ENCODE peak calls at places on chromosome 19, in eight cellular contexts. One of them, this sample, is unnamed.

GRCh38 chr19:9936151-9937000 is at the start of gene OLFM2:
- DNase-seq in AG08395: no peak
- DNase-seq in activated CD8-positive, alpha-beta memory T cell treated with anti-CD3 and anti-CD28 coated beads for 1 hour: no peak
- DNase-seq in prostate gland: no peak
- DNase-seq in RPMI8226: no peak
- DNase-seq in tibial artery: no peak
- DNase-seq in thoracic aorta: no peak
- DNase-seq in non-pigmented ciliary epithelial cell: no peak
- DNase-seq in this sample: peak; percentile 58

GRCh38 chr19:21046489-21046888 is 26.0 kb downstream of the ZNF430 start:
- DNase-seq in prostate gland: no peak
- DNase-seq in non-pigmented ciliary epithelial cell: no peak
- DNase-seq in AG08395: no peak
- DNase-seq in RPMI8226: no peak
- DNase-seq in thoracic aorta: no peak
- DNase-seq in tibial artery: no peak
- DNase-seq in activated CD8-positive, alpha-beta memory T cell treated with anti-CD3 and anti-CD28 coated beads for 1 hour: no peak
- DNase-seq in this sample: no peak

GRCh38 chr19:19268453-19269385 is 4.4 kb downstream of the TM6SF2 start:
- DNase-seq in RPMI8226: no peak
- DNase-seq in thoracic aorta: no peak
- DNase-seq in activated CD8-positive, alpha-beta memory T cell treated with anti-CD3 and anti-CD28 coated beads for 1 hour: no peak
- DNase-seq in tibial artery: no peak
- DNase-seq in non-pigmented ciliary epithelial cell: no peak
- DNase-seq in prostate gland: no peak
- DNase-seq in AG08395: no peak
- DNase-seq in this sample: no peak

GRCh38 chr19:27746691-27747380 is 1466.1 kb downstream of the UQCRFS1 start:
- DNase-seq in non-pigmented ciliary epithelial cell: no peak
- DNase-seq in RPMI8226: peak; percentile 10
- DNase-seq in AG08395: peak; percentile 41
- DNase-seq in activated CD8-positive, alpha-beta memory T cell treated with anti-CD3 and anti-CD28 coated beads for 1 hour: no peak
- DNase-seq in tibial artery: peak; percentile 19
- DNase-seq in thoracic aorta: no peak
- DNase-seq in prostate gland: peak; percentile 34
- DNase-seq in this sample: no peak

GRCh38 chr19:58440556-58440955 is 603 bp upstream of the ZNF132 start:
- DNase-seq in tibial artery: no peak
- DNase-seq in non-pigmented ciliary epithelial cell: no peak
- DNase-seq in thoracic aorta: no peak
- DNase-seq in prostate gland: no peak
- DNase-seq in RPMI8226: no peak
- DNase-seq in AG08395: no peak
- DNase-seq in activated CD8-positive, alpha-beta memory T cell treated with anti-CD3 and anti-CD28 coated beads for 1 hour: no peak
- DNase-seq in this sample: no peak

GRCh38 chr19:37551123-37551993 is 43.2 kb downstream of the ZNF571 start:
- DNase-seq in non-pigmented ciliary epithelial cell: no peak
- DNase-seq in thoracic aorta: no peak
- DNase-seq in activated CD8-positive, alpha-beta memory T cell treated with anti-CD3 and anti-CD28 coated beads for 1 hour: no peak
- DNase-seq in tibial artery: no peak
- DNase-seq in AG08395: peak; percentile 83
- DNase-seq in prostate gland: no peak
- DNase-seq in RPMI8226: peak; percentile 67
- DNase-seq in this sample: peak; percentile 39

GRCh38 chr19:33456845-33457220 is 64.8 kb downstream of the PEPD start:
- DNase-seq in non-pigmented ciliary epithelial cell: no peak
- DNase-seq in tibial artery: no peak
- DNase-seq in thoracic aorta: no peak
- DNase-seq in prostate gland: no peak
- DNase-seq in activated CD8-positive, alpha-beta memory T cell treated with anti-CD3 and anti-CD28 coated beads for 1 hour: no peak
- DNase-seq in AG08395: no peak
- DNase-seq in RPMI8226: no peak
- DNase-seq in this sample: no peak

GRCh38 chr19:9854282-9854846 is 19.2 kb downstream of the PIN1 start:
- DNase-seq in tibial artery: no peak
- DNase-seq in prostate gland: no peak
- DNase-seq in AG08395: no peak
- DNase-seq in non-pigmented ciliary epithelial cell: no peak
- DNase-seq in activated CD8-positive, alpha-beta memory T cell treated with anti-CD3 and anti-CD28 coated beads for 1 hour: no peak
- DNase-seq in thoracic aorta: no peak
- DNase-seq in RPMI8226: no peak
- DNase-seq in this sample: no peak

GRCh38 chr19:15672580-15673175 is at the start of gene CYP4F12:
- DNase-seq in tibial artery: peak; percentile 75
- DNase-seq in AG08395: no peak
- DNase-seq in RPMI8226: peak; percentile 75
- DNase-seq in thoracic aorta: no peak
- DNase-seq in prostate gland: peak; percentile 61
- DNase-seq in non-pigmented ciliary epithelial cell: no peak
- DNase-seq in activated CD8-positive, alpha-beta memory T cell treated with anti-CD3 and anti-CD28 coated beads for 1 hour: no peak
- DNase-seq in this sample: peak; percentile 1

GRCh38 chr19:44356383-44357111 is at the start of gene ZNF112:
- DNase-seq in prostate gland: peak; percentile 95
- DNase-seq in AG08395: peak; percentile 77
- DNase-seq in activated CD8-positive, alpha-beta memory T cell treated with anti-CD3 and anti-CD28 coated beads for 1 hour: no peak
- DNase-seq in RPMI8226: peak; percentile 67
- DNase-seq in tibial artery: peak; percentile 86
- DNase-seq in non-pigmented ciliary epithelial cell: peak; percentile 68
- DNase-seq in thoracic aorta: peak; percentile 56
- DNase-seq in this sample: peak; percentile 94

GRCh38 chr19:41323430-41324125 is 13.6 kb downstream of the CCDC97 start:
- DNase-seq in tibial artery: peak; percentile 83
- DNase-seq in AG08395: peak; percentile 96
- DNase-seq in non-pigmented ciliary epithelial cell: peak; percentile 82
- DNase-seq in activated CD8-positive, alpha-beta memory T cell treated with anti-CD3 and anti-CD28 coated beads for 1 hour: no peak
- DNase-seq in thoracic aorta: peak; percentile 58
- DNase-seq in RPMI8226: no peak
- DNase-seq in prostate gland: no peak
- DNase-seq in this sample: peak; percentile 98

GRCh38 chr19:28521614-28522544 is 691.1 kb downstream of the UQCRFS1 start:
- DNase-seq in activated CD8-positive, alpha-beta memory T cell treated with anti-CD3 and anti-CD28 coated beads for 1 hour: no peak
- DNase-seq in AG08395: no peak
- DNase-seq in tibial artery: no peak
- DNase-seq in non-pigmented ciliary epithelial cell: no peak
- DNase-seq in thoracic aorta: no peak
- DNase-seq in prostate gland: no peak
- DNase-seq in RPMI8226: no peak
- DNase-seq in this sample: no peak

GRCh38 chr19:18633321-18633720 is 3.5 kb upstream of the KLHL26 start:
- DNase-seq in AG08395: no peak
- DNase-seq in activated CD8-positive, alpha-beta memory T cell treated with anti-CD3 and anti-CD28 coated beads for 1 hour: no peak
- DNase-seq in thoracic aorta: no peak
- DNase-seq in prostate gland: no peak
- DNase-seq in tibial artery: no peak
- DNase-seq in non-pigmented ciliary epithelial cell: no peak
- DNase-seq in RPMI8226: peak; percentile 90
- DNase-seq in this sample: no peak

GRCh38 chr19:3075605-3076431 is 13.5 kb upstream of the TLE5 start:
- DNase-seq in RPMI8226: peak; percentile 59
- DNase-seq in AG08395: peak; percentile 62
- DNase-seq in tibial artery: no peak
- DNase-seq in non-pigmented ciliary epithelial cell: no peak
- DNase-seq in activated CD8-positive, alpha-beta memory T cell treated with anti-CD3 and anti-CD28 coated beads for 1 hour: no peak
- DNase-seq in thoracic aorta: no peak
- DNase-seq in prostate gland: no peak
- DNase-seq in this sample: peak; percentile 44

GRCh38 chr19:19452241-19453128 is 47.0 kb downstream of the GATAD2A start:
- DNase-seq in RPMI8226: no peak
- DNase-seq in AG08395: no peak
- DNase-seq in activated CD8-positive, alpha-beta memory T cell treated with anti-CD3 and anti-CD28 coated beads for 1 hour: no peak
- DNase-seq in non-pigmented ciliary epithelial cell: no peak
- DNase-seq in prostate gland: no peak
- DNase-seq in tibial artery: no peak
- DNase-seq in thoracic aorta: no peak
- DNase-seq in this sample: no peak

GRCh38 chr19:53037101-53038097 is 7.1 kb upstream of the ERVV-2 start:
- DNase-seq in non-pigmented ciliary epithelial cell: no peak
- DNase-seq in AG08395: peak; percentile 62
- DNase-seq in RPMI8226: no peak
- DNase-seq in activated CD8-positive, alpha-beta memory T cell treated with anti-CD3 and anti-CD28 coated beads for 1 hour: no peak
- DNase-seq in thoracic aorta: no peak
- DNase-seq in tibial artery: no peak
- DNase-seq in prostate gland: no peak
- DNase-seq in this sample: peak; percentile 44

GRCh38 chr19:39472746-39473442 is 7.7 kb upstream of the TIMM50 start:
- DNase-seq in RPMI8226: no peak
- DNase-seq in prostate gland: no peak
- DNase-seq in AG08395: no peak
- DNase-seq in non-pigmented ciliary epithelial cell: no peak
- DNase-seq in activated CD8-positive, alpha-beta memory T cell treated with anti-CD3 and anti-CD28 coated beads for 1 hour: no peak
- DNase-seq in thoracic aorta: no peak
- DNase-seq in tibial artery: no peak
- DNase-seq in this sample: no peak

GRCh38 chr19:31555634-31556215 is 206.5 kb upstream of the TSHZ3 start:
- DNase-seq in prostate gland: peak; percentile 51
- DNase-seq in non-pigmented ciliary epithelial cell: no peak
- DNase-seq in AG08395: no peak
- DNase-seq in RPMI8226: no peak
- DNase-seq in tibial artery: no peak
- DNase-seq in activated CD8-positive, alpha-beta memory T cell treated with anti-CD3 and anti-CD28 coated beads for 1 hour: no peak
- DNase-seq in thoracic aorta: no peak
- DNase-seq in this sample: no peak

GRCh38 chr19:39401549-39402416 is 4.9 kb upstream of the ZFP36 start:
- DNase-seq in activated CD8-positive, alpha-beta memory T cell treated with anti-CD3 and anti-CD28 coated beads for 1 hour: peak; percentile 88
- DNase-seq in prostate gland: peak; percentile 33
- DNase-seq in tibial artery: peak; percentile 64
- DNase-seq in AG08395: no peak
- DNase-seq in RPMI8226: peak; percentile 17
- DNase-seq in thoracic aorta: no peak
- DNase-seq in non-pigmented ciliary epithelial cell: no peak
- DNase-seq in this sample: peak; percentile 65

GRCh38 chr19:633786-634639 is 676 bp upstream of the POLRMT start:
- DNase-seq in tibial artery: no peak
- DNase-seq in activated CD8-positive, alpha-beta memory T cell treated with anti-CD3 and anti-CD28 coated beads for 1 hour: no peak
- DNase-seq in RPMI8226: peak; percentile 35
- DNase-seq in prostate gland: no peak
- DNase-seq in thoracic aorta: no peak
- DNase-seq in AG08395: peak; percentile 39
- DNase-seq in non-pigmented ciliary epithelial cell: no peak
- DNase-seq in this sample: no peak

GRCh38 chr19:11166281-11167142 is 10.9 kb upstream of the SPC24 start:
- DNase-seq in prostate gland: no peak
- DNase-seq in RPMI8226: no peak
- DNase-seq in tibial artery: no peak
- DNase-seq in thoracic aorta: no peak
- DNase-seq in AG08395: peak; percentile 73
- DNase-seq in non-pigmented ciliary epithelial cell: no peak
- DNase-seq in activated CD8-positive, alpha-beta memory T cell treated with anti-CD3 and anti-CD28 coated beads for 1 hour: no peak
- DNase-seq in this sample: peak; percentile 99

GRCh38 chr19:918481-919156 is 1.5 kb downstream of the KISS1R start:
- DNase-seq in prostate gland: no peak
- DNase-seq in non-pigmented ciliary epithelial cell: no peak
- DNase-seq in thoracic aorta: no peak
- DNase-seq in activated CD8-positive, alpha-beta memory T cell treated with anti-CD3 and anti-CD28 coated beads for 1 hour: no peak
- DNase-seq in AG08395: no peak
- DNase-seq in RPMI8226: peak; percentile 94
- DNase-seq in tibial artery: no peak
- DNase-seq in this sample: no peak

GRCh38 chr19:50516456-50516855 is 2.7 kb upstream of the ASPDH start:
- DNase-seq in AG08395: no peak
- DNase-seq in RPMI8226: no peak
- DNase-seq in thoracic aorta: no peak
- DNase-seq in tibial artery: no peak
- DNase-seq in prostate gland: no peak
- DNase-seq in non-pigmented ciliary epithelial cell: no peak
- DNase-seq in activated CD8-positive, alpha-beta memory T cell treated with anti-CD3 and anti-CD28 coated beads for 1 hour: no peak
- DNase-seq in this sample: no peak

GRCh38 chr19:41695745-41696144 is 7.7 kb upstream of the CEACAM7 start:
- DNase-seq in activated CD8-positive, alpha-beta memory T cell treated with anti-CD3 and anti-CD28 coated beads for 1 hour: no peak
- DNase-seq in prostate gland: no peak
- DNase-seq in RPMI8226: no peak
- DNase-seq in thoracic aorta: no peak
- DNase-seq in AG08395: no peak
- DNase-seq in tibial artery: no peak
- DNase-seq in non-pigmented ciliary epithelial cell: no peak
- DNase-seq in this sample: no peak

GRCh38 chr19:55492362-55492944 is 4.2 kb downstream of the SSC5D start:
- DNase-seq in RPMI8226: peak; percentile 85
- DNase-seq in tibial artery: no peak
- DNase-seq in prostate gland: no peak
- DNase-seq in non-pigmented ciliary epithelial cell: no peak
- DNase-seq in activated CD8-positive, alpha-beta memory T cell treated with anti-CD3 and anti-CD28 coated beads for 1 hour: no peak
- DNase-seq in AG08395: no peak
- DNase-seq in thoracic aorta: no peak
- DNase-seq in this sample: no peak

GRCh38 chr19:15015946-15016542 is 33.2 kb upstream of the CASP14 start:
- DNase-seq in activated CD8-positive, alpha-beta memory T cell treated with anti-CD3 and anti-CD28 coated beads for 1 hour: no peak
- DNase-seq in RPMI8226: peak; percentile 49
- DNase-seq in prostate gland: no peak
- DNase-seq in thoracic aorta: no peak
- DNase-seq in tibial artery: no peak
- DNase-seq in non-pigmented ciliary epithelial cell: no peak
- DNase-seq in AG08395: no peak
- DNase-seq in this sample: peak; percentile 32

GRCh38 chr19:50311723-50312635 is 17.2 kb downstream of the KCNC3 start:
- DNase-seq in prostate gland: no peak
- DNase-seq in activated CD8-positive, alpha-beta memory T cell treated with anti-CD3 and anti-CD28 coated beads for 1 hour: no peak
- DNase-seq in non-pigmented ciliary epithelial cell: no peak
- DNase-seq in tibial artery: no peak
- DNase-seq in AG08395: no peak
- DNase-seq in thoracic aorta: no peak
- DNase-seq in RPMI8226: no peak
- DNase-seq in this sample: no peak

This sample was measured in EH.